ENCODE peak calls at places on chromosomes 3 and 15, in four cellular contexts. D, Y, Z and W are unnamed samples.

GRCh38 chr3:170055209-170055608 is 17.4 kb downstream of the GPR160 start:
- DNase-seq in Y (no peak), Z (no peak), D (peak; percentile 71), W (no peak)

GRCh38 chr15:29039466-29040366 is 153.9 kb downstream of the APBA2 start:
- DNase-seq in Z (no peak), Y (peak; percentile 17), D (no peak), W (no peak)

GRCh38 chr3:134796313-134797079 is 1.4 kb downstream of the EPHB1 start:
- DNase-seq in Z (no peak), D (peak; percentile 18), Y (peak; percentile 68), W (peak; percentile 72)

GRCh38 chr3:143668385-143668784 is 179.9 kb downstream of the SLC9A9 start:
- DNase-seq in Y (no peak), Z (no peak), D (no peak), W (no peak)

GRCh38 chr15:23648920-23649515 is 1.4 kb upstream of the MAGEL2 start:
- DNase-seq in Y (peak; percentile 82), D (no peak), Z (no peak), W (peak; percentile 66)

GRCh38 chr3:186975726-186976125 is 45.4 kb downstream of the ST6GAL1 start:
- DNase-seq in Y (no peak), Z (no peak), D (no peak), W (no peak)

GRCh38 chr3:115922681-115923347 is 299.5 kb downstream of the GAP43 start:
- DNase-seq in D (no peak), Y (peak; percentile 81), Z (no peak), W (peak; percentile 22)

GRCh38 chr3:19931180-19931692 is 2.8 kb downstream of the EFHB start:
- DNase-seq in Y (no peak), D (peak; percentile 26), Z (no peak), W (no peak)

GRCh38 chr3:98770261-98771039 is 7.3 kb downstream of the ST3GAL6 start:
- DNase-seq in Y (no peak), Z (no peak), D (peak; percentile 38), W (no peak)

GRCh38 chr3:187941848-187942194 is 196.6 kb upstream of the BCL6 start:
- DNase-seq in Y (no peak), D (no peak), Z (no peak), W (no peak)

GRCh38 chr3:197468866-197469382 is 86.8 kb downstream of the BDH1 start:
- DNase-seq in Z (no peak), Y (no peak), D (no peak), W (no peak)

GRCh38 chr3:32255345-32255744 is 16.9 kb downstream of the CMTM8 start:
- DNase-seq in Z (no peak), D (no peak), Y (no peak), W (no peak)

GRCh38 chr15:88738796-88739195 is 64.4 kb upstream of the ACAN start:
- DNase-seq in Z (no peak), D (no peak), Y (no peak), W (no peak)
- H3K27me3 ChIP-seq in Z (peaks cover 4% of the 10 kb centered on the region), D (no peaks in the 10 kb centered on the region), Y (no peaks in the 10 kb centered on the region), W (no peaks in the 10 kb centered on the region)

GRCh38 chr15:45136378-45136764 is 6.6 kb downstream of the DUOX1 start:
- DNase-seq in D (no peak), Z (no peak), Y (peak; percentile 76), W (peak; percentile 84)

GRCh38 chr15:45133561-45133920 is 3.7 kb downstream of the DUOX1 start:
- DNase-seq in Y (no peak), D (no peak), Z (no peak), W (peak; percentile 17)

GRCh38 chr15:45132844-45133560 is 3.2 kb downstream of the DUOX1 start:
- DNase-seq in D (no peak), Z (no peak), Y (no peak), W (peak; percentile 19)

GRCh38 chr15:45134046-45134445 is 4.3 kb downstream of the DUOX1 start:
- DNase-seq in Z (no peak), Y (no peak), D (no peak), W (peak; percentile 22)

GRCh38 chr15:45134682-45135604 is 5.1 kb downstream of the DUOX1 start:
- DNase-seq in D (no peak), Y (peak; percentile 73), Z (no peak), W (peak; percentile 80)
- H3K27me3 ChIP-seq in D (peaks cover 2% of the 10 kb centered on the region), Y (peaks cover 85% of the 10 kb centered on the region), Z (peaks cover 29% of the 10 kb centered on the region), W (peaks cover 70% of the 10 kb centered on the region)

GRCh38 chr3:46883252-46884185 is 6.0 kb downstream of the PTH1R start:
- DNase-seq in D (no peak), Z (no peak), Y (peak; percentile 66), W (peak; percentile 91)
- H3K27me3 ChIP-seq in D (peaks cover 3% of the 10 kb centered on the region), Z (peaks cover 15% of the 10 kb centered on the region), Y (peaks cover 88% of the 10 kb centered on the region), W (peaks cover 73% of the 10 kb centered on the region)

GRCh38 chr3:13045904-13046568 is 27.2 kb downstream of the IQSEC1 start:
- DNase-seq in Y (no peak), Z (no peak), D (peak; percentile 87), W (no peak)
- H3K27me3 ChIP-seq in Y (no peaks in the 10 kb centered on the region), Z (no peaks in the 10 kb centered on the region), D (no peaks in the 10 kb centered on the region), W (no peaks in the 10 kb centered on the region)